ENCODE peak calls at places on chromosomes 7 and 10, in seven cellular contexts. R, M, U, B, H, L and T are unnamed samples.

GRCh38 chr10:50234486-50234885 is 16.8 kb downstream of the ASAH2 start:
- DNase-seq in R (peak), M (no peak), U (no peak), B (no peak), H (no peak), L (peak), T (no peak)

GRCh38 chr10:99329891-99330674 is 927 bp downstream of the CNNM1 start:
- DNase-seq in R (no peak), M (peak), U (no peak), B (no peak), H (no peak), L (peak), T (no peak)

GRCh38 chr7:35725280-35725680 is 30.3 kb upstream of the HERPUD2 start:
- DNase-seq in R (peak), M (no peak), U (no peak), B (peak), H (no peak), L (no peak), T (no peak)

GRCh38 chr7:127066974-127067373 is 185.8 kb downstream of the GRM8 start:
- DNase-seq in R (peak), M (peak), U (no peak), B (no peak), H (no peak), L (no peak), T (no peak)

GRCh38 chr10:114623661-114624294 is 34.3 kb downstream of the ABLIM1 start:
- DNase-seq in R (peak), M (no peak), U (no peak), B (no peak), H (no peak), L (peak), T (peak)

GRCh38 chr10:24952701-24953349 is 419 bp upstream of the PRTFDC1 start:
- DNase-seq in R (no peak), M (peak), U (peak), B (peak), H (peak), L (peak), T (no peak)

GRCh38 chr7:54637712-54638396 is 95.7 kb downstream of the VSTM2A start:
- DNase-seq in R (no peak), M (no peak), U (no peak), B (no peak), H (no peak), L (no peak), T (no peak)

GRCh38 chr10:28496481-28496961 is 36.4 kb upstream of the WAC start:
- DNase-seq in R (peak), M (no peak), U (no peak), B (no peak), H (no peak), L (no peak), T (no peak)

GRCh38 chr7:13111230-13111629 is 423.8 kb downstream of the ARL4A start:
- DNase-seq in R (no peak), M (no peak), U (no peak), B (no peak), H (no peak), L (no peak), T (no peak)

GRCh38 chr7:157874870-157875229 is 538.0 kb downstream of the DNAJB6 start:
- DNase-seq in R (no peak), M (no peak), U (no peak), B (no peak), H (no peak), L (no peak), T (no peak)

GRCh38 chr7:4513450-4513849 is 168.6 kb upstream of the FOXK1 start:
- DNase-seq in R (no peak), M (no peak), U (no peak), B (no peak), H (no peak), L (no peak), T (no peak)

GRCh38 chr7:24572421-24573007 is 738 bp upstream of the PALS2 start:
- DNase-seq in R (peak), M (peak), U (peak), B (peak), H (peak), L (peak), T (no peak)

GRCh38 chr10:22340362-22341189 is 4.7 kb upstream of the SPAG6 start:
- DNase-seq in R (peak), M (peak), U (peak), B (peak), H (no peak), L (peak), T (no peak)

GRCh38 chr7:11620822-11621395 is 211.1 kb downstream of the THSD7A start:
- DNase-seq in R (no peak), M (no peak), U (no peak), B (no peak), H (no peak), L (no peak), T (no peak)

GRCh38 chr7:84924341-84924740 is 262.5 kb downstream of the SEMA3D start:
- DNase-seq in R (no peak), M (no peak), U (no peak), B (no peak), H (no peak), L (no peak), T (no peak)

GRCh38 chr7:157827045-157827862 is 490.4 kb downstream of the DNAJB6 start:
- DNase-seq in R (no peak), M (no peak), U (no peak), B (no peak), H (no peak), L (no peak), T (no peak)

GRCh38 chr7:71636329-71636728 is 504.4 kb downstream of the GALNT17 start:
- DNase-seq in R (no peak), M (no peak), U (no peak), B (no peak), H (peak), L (no peak), T (no peak)

GRCh38 chr10:3516626-3517255 is 268.3 kb downstream of the KLF6 start:
- DNase-seq in R (no peak), M (no peak), U (no peak), B (no peak), H (no peak), L (no peak), T (no peak)

GRCh38 chr7:152292897-152293296 is 142.9 kb downstream of the KMT2C start:
- DNase-seq in R (no peak), M (no peak), U (no peak), B (no peak), H (no peak), L (no peak), T (no peak)

GRCh38 chr7:43314379-43315158 is 202.1 kb downstream of the HECW1 start:
- DNase-seq in R (no peak), M (no peak), U (no peak), B (no peak), H (no peak), L (no peak), T (no peak)

GRCh38 chr7:101121996-101122932 is 4.6 kb upstream of the SERPINE1 start:
- DNase-seq in R (peak), M (no peak), U (no peak), B (no peak), H (peak), L (no peak), T (peak)

GRCh38 chr10:103640436-103641181 is 147.1 kb downstream of the NEURL1 start:
- DNase-seq in R (no peak), M (no peak), U (no peak), B (no peak), H (no peak), L (no peak), T (no peak)

GRCh38 chr7:104005197-104005596 is 15.7 kb upstream of the RELN start:
- DNase-seq in R (no peak), M (no peak), U (no peak), B (no peak), H (no peak), L (no peak), T (no peak)

GRCh38 chr10:113780681-113781250 is 29.3 kb downstream of the PLEKHS1 start:
- DNase-seq in R (no peak), M (no peak), U (no peak), B (no peak), H (peak), L (peak), T (no peak)

GRCh38 chr7:84704380-84704779 is 482.5 kb downstream of the SEMA3D start:
- DNase-seq in R (no peak), M (no peak), U (no peak), B (no peak), H (no peak), L (no peak), T (no peak)

GRCh38 chr10:52682766-52683165 is 89.8 kb downstream of the MBL2 start:
- DNase-seq in R (no peak), M (no peak), U (no peak), B (no peak), H (no peak), L (no peak), T (no peak)

GRCh38 chr10:73648252-73648651 is 7.0 kb upstream of the MYOZ1 start:
- DNase-seq in R (no peak), M (no peak), U (no peak), B (no peak), H (no peak), L (no peak), T (no peak)

GRCh38 chr7:158420591-158421340 is 166.9 kb downstream of the PTPRN2 start:
- DNase-seq in R (no peak), M (no peak), U (no peak), B (no peak), H (no peak), L (no peak), T (no peak)

GRCh38 chr10:130179640-130180039 is 43.4 kb downstream of the GLRX3 start:
- DNase-seq in R (peak), M (peak), U (no peak), B (no peak), H (peak), L (peak), T (peak)

GRCh38 chr10:28788767-28789166 is 111.4 kb downstream of the BAMBI start:
- DNase-seq in R (no peak), M (no peak), U (no peak), B (no peak), H (peak), L (no peak), T (no peak)

GRCh38 chr7:158324397-158325360 is 262.9 kb downstream of the PTPRN2 start:
- DNase-seq in R (no peak), M (no peak), U (no peak), B (no peak), H (no peak), L (peak), T (no peak)

GRCh38 chr10:82221750-82222149 is 346.8 kb downstream of the NRG3 start:
- DNase-seq in R (no peak), M (no peak), U (no peak), B (no peak), H (no peak), L (no peak), T (no peak)

GRCh38 chr10:75410135-75410787 is 8.7 kb upstream of the ZNF503 start:
- DNase-seq in R (no peak), M (no peak), U (no peak), B (no peak), H (no peak), L (no peak), T (no peak)

GRCh38 chr10:102643346-102644065 is 773 bp upstream of the TRIM8 start:
- DNase-seq in R (peak), M (peak), U (peak), B (peak), H (peak), L (peak), T (no peak)